ENCODE peak calls at places on chromosomes 2 and 18, in five cellular contexts. C is Caco-2, W is PC-9, B is cardiac muscle cell, R is choroid plexus epithelial cell. H is an unnamed sample.

GRCh38 chr2:69385443-69386151 is 1.4 kb downstream of the GFPT1 start:
- DNase-seq in C (no peak), W (peak; percentile 38), B (no peak), R (peak; percentile 67), H (no peak)

GRCh38 chr18:31206787-31207381 is 44.2 kb upstream of the DSC1 start:
- DNase-seq in C (peak; percentile 87), W (peak; percentile 87), B (no peak), R (peak; percentile 4), H (no peak)

GRCh38 chr2:10331702-10332401 is 29.1 kb downstream of the HPCAL1 start:
- DNase-seq in C (no peak), W (no peak), B (no peak), R (no peak), H (no peak)

GRCh38 chr2:176085861-176086771 is 2.4 kb upstream of the EVX2 start:
- DNase-seq in C (no peak), W (no peak), B (peak; percentile 78), R (peak; percentile 45), H (no peak)

GRCh38 chr2:10000541-10000940 is 42.8 kb upstream of the KLF11 start:
- DNase-seq in C (no peak), W (no peak), B (no peak), R (no peak), H (no peak)

GRCh38 chr2:10531874-10532273 is 83.7 kb upstream of the ODC1 start:
- DNase-seq in C (no peak), W (no peak), B (no peak), R (no peak), H (no peak)

GRCh38 chr2:101307503-101307902 is 998 bp downstream of the RNF149 start:
- DNase-seq in C (no peak), W (no peak), B (no peak), R (peak; percentile 15), H (no peak)

GRCh38 chr2:31227711-31228125 is 6.2 kb upstream of the EHD3 start:
- DNase-seq in C (no peak), W (no peak), B (no peak), R (no peak), H (no peak)

GRCh38 chr18:37238271-37238670 is 327.3 kb downstream of the CELF4 start:
- DNase-seq in C (no peak), W (no peak), B (no peak), R (no peak), H (no peak)

GRCh38 chr2:27967076-27967475 is 76.5 kb downstream of the BABAM2 start:
- DNase-seq in C (no peak), W (no peak), B (no peak), R (no peak), H (no peak)

GRCh38 chr2:64887565-64887964 is 101.6 kb upstream of the SLC1A4 start:
- DNase-seq in C (no peak), W (no peak), B (no peak), R (no peak), H (no peak)

GRCh38 chr2:64889803-64890202 is 99.4 kb upstream of the SLC1A4 start:
- DNase-seq in C (no peak), W (no peak), B (no peak), R (no peak), H (no peak)

DNA sequence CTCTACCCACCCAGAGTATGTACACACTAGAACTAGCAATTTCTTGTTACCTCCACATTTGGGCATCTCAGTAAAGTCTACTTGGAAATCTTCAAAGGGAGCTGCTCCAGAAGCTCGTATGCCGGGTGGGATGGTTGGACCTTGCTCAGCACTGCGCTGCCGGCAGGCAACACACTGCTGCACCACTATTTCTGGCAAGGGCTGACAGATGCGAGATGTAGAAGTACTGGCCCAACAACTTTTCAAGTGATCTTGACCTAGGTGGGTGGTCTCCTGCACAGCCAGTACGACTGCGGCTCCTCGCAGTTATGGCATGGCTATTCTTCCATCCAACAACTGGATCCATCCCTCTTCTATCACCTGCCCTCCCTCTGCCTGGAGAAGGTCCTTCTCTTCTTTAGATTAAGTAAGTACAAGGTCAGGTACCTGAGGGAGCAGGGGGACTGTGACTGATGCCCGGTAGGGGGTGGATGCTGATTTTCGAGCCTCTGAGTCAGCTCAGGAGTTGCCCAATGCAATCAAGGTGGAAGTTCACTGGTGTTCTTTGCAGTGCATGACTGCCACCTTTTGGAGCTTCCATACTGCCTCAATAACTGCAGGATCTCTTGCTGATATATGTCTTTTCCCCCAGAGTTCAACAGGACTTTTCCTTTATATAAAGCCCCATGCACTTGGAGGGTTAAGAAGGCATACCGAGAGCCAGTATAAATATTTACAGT is 100.4 kb upstream of the SLC1A4 start:
- DNase-seq in C (peak; percentile 60), W (peak; percentile 92), B (peak; percentile 24), R (peak; percentile 77), H (no peak)
- TF ChIP-seq CTCF in C (peak; percentile 41), W (peak; percentile 79), B (peak; percentile 54), R (peak; percentile 57), H (peak; percentile 50)

GRCh38 chr18:22872894-22873537 is 60.1 kb upstream of the RBBP8 start:
- DNase-seq in C (no peak), W (no peak), B (no peak), R (peak; percentile 40), H (no peak)
- H3K4me3 ChIP-seq in C (no peak overlapping the region), W (no peak overlapping the region), B (no peak overlapping the region), R (no peak overlapping the region), H (no peak overlapping the region)

DNA sequence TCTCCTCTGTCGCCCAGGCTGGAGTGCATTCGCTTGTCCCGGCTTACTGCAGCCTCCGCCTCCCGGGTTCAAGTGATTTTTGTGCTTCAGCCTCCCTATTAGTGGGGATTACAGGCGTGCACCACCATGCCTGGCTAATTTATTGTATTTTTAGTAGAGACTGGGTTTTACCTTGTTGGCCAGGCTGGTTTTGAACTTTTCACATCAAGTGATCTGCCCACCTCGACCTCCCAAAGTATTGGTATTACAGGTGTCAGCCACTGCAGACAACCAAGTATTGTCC is 1.1 kb downstream of the RPS27A start:
- DNase-seq in C (no peak), W (no peak), B (no peak), R (no peak), H (no peak)
- TF ChIP-seq CTCF in C (no peak), W (no peak), B (no peak), R (no peak), H (no peak)

GRCh38 chr18:76873311-76873710 is 51.0 kb downstream of the ZNF236 start:
- DNase-seq in C (no peak), W (no peak), B (no peak), R (no peak), H (no peak)
- H3K4me3 ChIP-seq in C (no peak overlapping the region), W (no peak overlapping the region), B (no peak overlapping the region), R (no peak overlapping the region), H (no peak overlapping the region)

DNA sequence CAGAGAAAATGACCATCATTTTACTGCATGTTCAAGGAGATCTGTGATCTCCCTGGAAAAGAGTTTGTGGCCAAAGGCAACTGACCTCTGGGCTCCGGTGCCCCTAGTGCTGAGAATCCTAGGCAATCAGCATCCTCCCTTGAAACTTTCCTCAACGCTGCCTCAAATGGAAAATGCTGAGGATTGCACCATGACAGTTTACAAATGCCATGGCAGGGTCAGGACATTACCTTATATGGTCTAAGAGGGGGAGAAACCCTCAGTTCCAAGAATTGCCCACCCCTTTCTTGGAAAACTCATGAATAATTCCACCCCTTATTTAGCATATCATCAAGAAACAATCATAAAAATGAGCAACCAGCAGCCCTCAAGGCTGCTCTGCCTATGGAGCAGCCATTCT is 48.3 kb downstream of the ALPK2 start:
- DNase-seq in C (no peak), W (no peak), B (peak; percentile 57), R (peak; percentile 73), H (no peak)
- TF ChIP-seq CTCF in C (no peak), W (no peak), B (no peak), R (no peak), H (no peak)

DNA sequence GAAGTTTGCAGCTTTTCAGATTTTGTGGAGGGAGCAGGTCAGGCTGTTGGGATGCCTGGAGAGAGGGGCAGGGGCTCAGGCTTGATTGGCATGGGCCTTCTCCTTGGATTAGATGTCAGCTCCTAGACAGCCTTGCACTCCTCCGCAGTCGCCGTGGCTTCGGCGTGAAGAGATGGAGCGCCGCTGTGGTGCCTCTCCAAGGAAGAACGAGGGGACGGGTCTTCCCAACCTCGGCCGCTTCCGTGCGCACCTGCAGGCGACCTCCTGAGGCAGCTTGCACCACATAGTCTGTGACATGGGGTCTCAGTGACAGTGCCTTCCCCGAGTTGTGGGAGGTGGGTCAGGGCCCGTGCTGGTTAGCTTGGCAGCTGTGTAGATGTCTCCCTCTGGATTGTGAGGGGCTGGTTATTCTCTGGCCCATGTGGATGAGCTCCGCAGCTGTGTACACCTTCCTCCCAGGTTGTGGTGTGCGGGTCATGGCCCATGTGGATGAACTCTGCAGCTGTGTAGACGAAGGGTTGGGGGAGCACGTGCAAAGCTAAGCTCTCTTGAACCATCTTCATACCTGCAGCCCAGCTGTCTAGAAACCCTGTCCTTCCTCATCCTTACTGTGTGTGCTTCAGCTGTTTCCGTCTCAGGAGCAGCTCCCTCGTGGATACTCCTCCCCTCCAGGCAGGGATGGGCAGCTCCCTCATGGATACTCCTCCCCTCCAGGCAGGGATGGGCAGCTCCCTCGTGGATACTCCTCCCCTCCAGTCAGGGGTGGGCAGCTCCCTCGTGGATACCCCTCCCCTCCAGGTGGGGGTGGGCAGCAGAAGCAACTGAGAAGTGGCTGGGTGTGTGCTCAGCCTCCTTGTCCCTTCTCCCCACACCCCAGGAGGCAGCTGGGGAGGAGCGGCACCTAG is 170.3 kb downstream of the LDLRAD4 start:
- DNase-seq in C (no peak), W (no peak), B (no peak), R (no peak), H (no peak)
- H3K4me3 ChIP-seq in C (no peak overlapping the region), W (no peak overlapping the region), B (no peak overlapping the region), R (no peak overlapping the region), H (no peak overlapping the region)